ENCODE peak calls at places on chromosome 11, in eight cellular contexts. K is stimulated activated CD4-positive, alpha-beta T cell treated with anti-CD3 and anti-CD28 coated beads, Interleukin-2, amount 100 ng/mL, for 48 hours; M is cardiac fibroblast; N is activated T-cell treated with anti-CD3 and anti-CD28 coated beads, Interleukin-2, amount 50 U/mL, for 1 hour; S is NCI-H345; X is SW480; J is brain pericyte; Z is hypothalamus. A is an unnamed sample.

GRCh38 chr11:111725621-111726020 is 40.6 kb downstream of the PPP2R1B start:
- DNase-seq in N (no peak), X (no peak), K (no peak), M (no peak), J (no peak), Z (no peak), S (no peak), A (no peak)

GRCh38 chr11:2215561-2216399 is 44.2 kb upstream of the TH start:
- DNase-seq in X (peak; percentile 53), N (no peak), Z (no peak), S (no peak), M (no peak), K (no peak), J (no peak), A (no peak)

GRCh38 chr11:20360650-20361049 is 2.9 kb upstream of the HTATIP2 start:
- DNase-seq in M (peak; percentile 58), X (peak; percentile 62), J (no peak), N (no peak), S (no peak), Z (no peak), K (no peak), A (no peak)

GRCh38 chr11:111358038-111359001 is 20.8 kb downstream of the POU2AF1 start:
- DNase-seq in K (no peak), M (no peak), S (no peak), N (no peak), X (no peak), J (no peak), Z (no peak), A (no peak)

GRCh38 chr11:67418476-67419281 is 3.2 kb downstream of the CARNS1 start:
- DNase-seq in J (no peak), M (no peak), N (peak; percentile 62), K (no peak), S (peak; percentile 74), X (no peak), Z (no peak), A (no peak)

GRCh38 chr11:65899356-65900124 is 648 bp downstream of the FOSL1 start:
- DNase-seq in X (peak; percentile 83), K (peak; percentile 72), M (peak; percentile 76), J (no peak), Z (no peak), S (no peak), N (peak; percentile 69), A (no peak)

GRCh38 chr11:119491753-119492455 is 68.9 kb upstream of the THY1 start:
- DNase-seq in S (peak; percentile 81), N (no peak), M (peak; percentile 28), X (no peak), Z (no peak), J (no peak), K (no peak), A (no peak)

GRCh38 chr11:12639388-12639787 is 34.8 kb upstream of the TEAD1 start:
- DNase-seq in Z (no peak), K (no peak), X (no peak), J (no peak), S (no peak), M (no peak), N (no peak), A (no peak)

GRCh38 chr11:107999759-108000455 is 8.8 kb upstream of the CUL5 start:
- DNase-seq in N (peak; percentile 34), Z (no peak), X (peak; percentile 62), M (peak; percentile 57), K (no peak), J (no peak), S (peak; percentile 15), A (no peak)

GRCh38 chr11:10351435-10351767 is 46.5 kb downstream of the ADM start:
- DNase-seq in N (no peak), Z (no peak), X (no peak), J (no peak), K (no peak), M (no peak), S (no peak), A (no peak)

GRCh38 chr11:106585061-106585460 is 433.2 kb downstream of the GUCY1A2 start:
- DNase-seq in S (no peak), N (no peak), J (no peak), X (no peak), Z (no peak), M (peak; percentile 63), K (no peak), A (no peak)

GRCh38 chr11:95453616-95454118 is 222.7 kb upstream of the SESN3 start:
- DNase-seq in X (peak; percentile 22), J (no peak), M (peak; percentile 18), K (no peak), N (no peak), S (peak; percentile 53), Z (peak; percentile 42), A (peak; percentile 71)

GRCh38 chr11:14703731-14704130 is 60.1 kb downstream of the PDE3B start:
- DNase-seq in N (no peak), Z (no peak), S (no peak), X (no peak), M (no peak), J (no peak), K (no peak), A (no peak)

GRCh38 chr11:15750535-15751297 is 605.6 kb downstream of the SOX6 start:
- DNase-seq in K (no peak), S (peak; percentile 94), N (no peak), Z (no peak), J (no peak), X (no peak), M (no peak), A (no peak)

GRCh38 chr11:12998336-12998735 is 10.8 kb upstream of the RASSF10 start:
- DNase-seq in Z (no peak), S (peak; percentile 74), K (no peak), J (no peak), N (no peak), M (no peak), X (no peak), A (no peak)

GRCh38 chr11:8261316-8261715 is 2.4 kb downstream of the LMO1 start:
- DNase-seq in X (no peak), M (no peak), K (no peak), Z (no peak), S (no peak), N (no peak), J (no peak), A (no peak)

GRCh38 chr11:13068211-13068610 is 59.1 kb downstream of the RASSF10 start:
- DNase-seq in M (no peak), N (no peak), Z (no peak), K (no peak), S (no peak), X (no peak), J (no peak), A (no peak)

GRCh38 chr11:86737752-86738151 is 62.6 kb upstream of the PRSS23 start:
- DNase-seq in Z (no peak), N (no peak), X (no peak), J (no peak), K (no peak), M (peak; percentile 93), S (no peak), A (no peak)

GRCh38 chr11:67656278-67656922 is 5.9 kb upstream of the ACY3 start:
- DNase-seq in M (peak; percentile 7), Z (no peak), S (no peak), K (no peak), J (no peak), X (no peak), N (no peak), A (no peak)

GRCh38 chr11:62507023-62507422 is 39.6 kb downstream of the AHNAK start:
- DNase-seq in S (no peak), J (no peak), X (no peak), Z (no peak), K (no peak), M (no peak), N (no peak), A (no peak)

GRCh38 chr11:90363739-90364138 is 140.9 kb upstream of the CHORDC1 start:
- DNase-seq in M (no peak), N (no peak), J (no peak), Z (no peak), X (no peak), K (no peak), S (no peak), A (no peak)

GRCh38 chr11:35641206-35641885 is 21.2 kb upstream of the TRIM44 start:
- DNase-seq in M (peak; percentile 44), X (no peak), J (no peak), S (no peak), N (no peak), Z (no peak), K (no peak), A (peak; percentile 31)

GRCh38 chr11:119181677-119182412 is 3.4 kb upstream of the NHERF4 start:
- DNase-seq in S (no peak), J (no peak), X (no peak), N (no peak), K (no peak), M (no peak), Z (no peak), A (no peak)

GRCh38 chr11:117826832-117827231 is 2.3 kb upstream of the FXYD2 start:
- DNase-seq in S (no peak), J (no peak), Z (no peak), M (no peak), N (no peak), K (no peak), X (no peak), A (no peak)